ENCODE peak calls at places on chromosomes 2 and 18, in seven cellular contexts. One of them, this sample, is unnamed. For H3K4me1, the result is how much of the 10 kb centered on the place peaks cover.

GRCh38 chr2:71545572-71546274 is 92.4 kb downstream of the DYSF start:
- DNase-seq in CD4-positive, CD25-positive, alpha-beta regulatory T cell: peak
- DNase-seq in Panc1: peak
- DNase-seq in CD8-positive, alpha-beta T cell: no peak
- DNase-seq in endodermal cell: peak
- DNase-seq in CD4-positive, alpha-beta memory T cell: peak
- DNase-seq in ovary: peak
- DNase-seq in this sample: peak

GRCh38 chr18:23226386-23226785 is 91.1 kb downstream of the CABLES1 start:
- DNase-seq in endodermal cell: no peak
- DNase-seq in CD4-positive, alpha-beta memory T cell: no peak
- DNase-seq in ovary: no peak
- DNase-seq in Panc1: no peak
- DNase-seq in CD4-positive, CD25-positive, alpha-beta regulatory T cell: no peak
- DNase-seq in CD8-positive, alpha-beta T cell: no peak
- DNase-seq in this sample: no peak

GRCh38 chr2:56202722-56203121 is 18.9 kb downstream of the CCDC85A start:
- DNase-seq in ovary: no peak
- DNase-seq in CD8-positive, alpha-beta T cell: no peak
- DNase-seq in CD4-positive, CD25-positive, alpha-beta regulatory T cell: no peak
- DNase-seq in Panc1: no peak
- DNase-seq in CD4-positive, alpha-beta memory T cell: no peak
- DNase-seq in endodermal cell: no peak
- DNase-seq in this sample: no peak

GRCh38 chr2:225326969-225327368 is 72.5 kb upstream of the NYAP2 start:
- DNase-seq in Panc1: no peak
- DNase-seq in CD4-positive, CD25-positive, alpha-beta regulatory T cell: no peak
- DNase-seq in endodermal cell: peak
- DNase-seq in ovary: no peak
- DNase-seq in CD4-positive, alpha-beta memory T cell: no peak
- DNase-seq in CD8-positive, alpha-beta T cell: no peak
- DNase-seq in this sample: no peak

GRCh38 chr18:3597159-3597977 is 147.4 kb downstream of the TGIF1 start:
- DNase-seq in endodermal cell: no peak
- DNase-seq in CD4-positive, CD25-positive, alpha-beta regulatory T cell: no peak
- DNase-seq in CD8-positive, alpha-beta T cell: no peak
- DNase-seq in CD4-positive, alpha-beta memory T cell: no peak
- DNase-seq in Panc1: no peak
- DNase-seq in ovary: no peak
- DNase-seq in this sample: no peak

GRCh38 chr18:9914584-9915290 is 921 bp downstream of the VAPA start:
- DNase-seq in ovary: peak
- DNase-seq in CD8-positive, alpha-beta T cell: peak
- DNase-seq in Panc1: no peak
- DNase-seq in endodermal cell: peak
- DNase-seq in CD4-positive, CD25-positive, alpha-beta regulatory T cell: peak
- DNase-seq in CD4-positive, alpha-beta memory T cell: peak
- DNase-seq in this sample: no peak

GRCh38 chr2:9178110-9178904 is 28.3 kb upstream of the ASAP2 start:
- DNase-seq in Panc1: no peak
- DNase-seq in ovary: no peak
- DNase-seq in CD8-positive, alpha-beta T cell: no peak
- DNase-seq in CD4-positive, CD25-positive, alpha-beta regulatory T cell: no peak
- DNase-seq in CD4-positive, alpha-beta memory T cell: no peak
- DNase-seq in endodermal cell: peak
- DNase-seq in this sample: no peak

GRCh38 chr2:35301349-35301748 is 1054.2 kb upstream of the CRIM1 start:
- DNase-seq in endodermal cell: no peak
- DNase-seq in CD4-positive, CD25-positive, alpha-beta regulatory T cell: no peak
- DNase-seq in CD8-positive, alpha-beta T cell: no peak
- DNase-seq in CD4-positive, alpha-beta memory T cell: no peak
- DNase-seq in Panc1: no peak
- DNase-seq in ovary: no peak
- DNase-seq in this sample: no peak

GRCh38 chr2:115771516-115771915 is 1329.1 kb downstream of the DPP10 start:
- DNase-seq in CD4-positive, CD25-positive, alpha-beta regulatory T cell: no peak
- DNase-seq in Panc1: no peak
- DNase-seq in endodermal cell: no peak
- DNase-seq in ovary: no peak
- DNase-seq in CD8-positive, alpha-beta T cell: no peak
- DNase-seq in CD4-positive, alpha-beta memory T cell: no peak
- DNase-seq in this sample: no peak

GRCh38 chr18:23827681-23828080 is 138.4 kb downstream of the LAMA3 start:
- DNase-seq in Panc1: no peak
- DNase-seq in endodermal cell: no peak
- DNase-seq in CD4-positive, alpha-beta memory T cell: no peak
- DNase-seq in CD4-positive, CD25-positive, alpha-beta regulatory T cell: no peak
- DNase-seq in CD8-positive, alpha-beta T cell: no peak
- DNase-seq in ovary: no peak
- DNase-seq in this sample: no peak

GRCh38 chr2:20444993-20445910 is 1.6 kb upstream of the RHOB start:
- DNase-seq in ovary: peak
- DNase-seq in CD4-positive, CD25-positive, alpha-beta regulatory T cell: no peak
- DNase-seq in CD4-positive, alpha-beta memory T cell: no peak
- DNase-seq in endodermal cell: peak
- DNase-seq in CD8-positive, alpha-beta T cell: no peak
- DNase-seq in Panc1: no peak
- DNase-seq in this sample: no peak

GRCh38 chr2:9210030-9210429 is 3.4 kb downstream of the ASAP2 start:
- DNase-seq in CD8-positive, alpha-beta T cell: no peak
- DNase-seq in Panc1: no peak
- DNase-seq in CD4-positive, alpha-beta memory T cell: no peak
- DNase-seq in ovary: no peak
- DNase-seq in CD4-positive, CD25-positive, alpha-beta regulatory T cell: no peak
- DNase-seq in endodermal cell: no peak
- DNase-seq in this sample: no peak

GRCh38 chr2:173583196-173583595 is 228.5 kb downstream of the CDCA7 start:
- DNase-seq in ovary: no peak
- DNase-seq in endodermal cell: no peak
- DNase-seq in CD4-positive, alpha-beta memory T cell: no peak
- DNase-seq in CD4-positive, CD25-positive, alpha-beta regulatory T cell: no peak
- DNase-seq in Panc1: no peak
- DNase-seq in CD8-positive, alpha-beta T cell: no peak
- DNase-seq in this sample: no peak

GRCh38 chr2:173584000-173584399 is 229.3 kb downstream of the CDCA7 start:
- DNase-seq in CD4-positive, alpha-beta memory T cell: no peak
- DNase-seq in CD8-positive, alpha-beta T cell: no peak
- DNase-seq in endodermal cell: no peak
- DNase-seq in Panc1: no peak
- DNase-seq in CD4-positive, CD25-positive, alpha-beta regulatory T cell: no peak
- DNase-seq in ovary: no peak
- DNase-seq in this sample: no peak

GRCh38 chr2:173578404-173579092 is 223.9 kb downstream of the CDCA7 start:
- DNase-seq in ovary: no peak
- DNase-seq in CD4-positive, alpha-beta memory T cell: no peak
- DNase-seq in Panc1: no peak
- DNase-seq in CD4-positive, CD25-positive, alpha-beta regulatory T cell: no peak
- DNase-seq in endodermal cell: no peak
- DNase-seq in CD8-positive, alpha-beta T cell: no peak
- DNase-seq in this sample: no peak

GRCh38 chr2:173580351-173580750 is 225.7 kb downstream of the CDCA7 start:
- DNase-seq in CD8-positive, alpha-beta T cell: no peak
- DNase-seq in CD4-positive, alpha-beta memory T cell: no peak
- DNase-seq in endodermal cell: no peak
- DNase-seq in CD4-positive, CD25-positive, alpha-beta regulatory T cell: no peak
- DNase-seq in ovary: no peak
- DNase-seq in Panc1: no peak
- DNase-seq in this sample: no peak

DNA sequence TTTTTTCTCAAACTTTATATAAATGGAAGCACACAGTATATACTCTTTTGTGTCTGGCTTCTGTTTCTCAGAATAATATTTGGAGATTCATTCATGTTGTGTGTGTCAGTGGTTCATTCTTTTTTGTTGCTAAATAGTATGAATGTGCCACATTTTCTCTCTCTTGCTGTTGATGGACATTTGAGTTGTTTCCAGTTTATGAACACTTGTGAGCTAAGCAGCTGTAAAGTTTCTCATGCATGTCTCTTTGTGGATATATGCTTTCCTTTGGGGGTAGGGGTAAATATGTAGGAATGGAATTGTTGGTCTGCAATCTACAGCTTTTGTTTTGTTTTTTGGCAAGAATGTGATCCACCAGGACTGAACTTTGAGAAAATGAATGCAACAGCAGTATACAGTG is 226.2 kb downstream of the CDCA7 start:
- DNase-seq in Panc1: no peak
- DNase-seq in ovary: no peak
- DNase-seq in CD8-positive, alpha-beta T cell: no peak
- DNase-seq in CD4-positive, CD25-positive, alpha-beta regulatory T cell: no peak
- DNase-seq in endodermal cell: no peak
- DNase-seq in CD4-positive, alpha-beta memory T cell: no peak
- DNase-seq in this sample: no peak
- H3K27ac ChIP-seq in Panc1: peak
- H3K27ac ChIP-seq in ovary: no peak
- H3K27ac ChIP-seq in CD8-positive, alpha-beta T cell: no peak
- H3K27ac ChIP-seq in CD4-positive, CD25-positive, alpha-beta regulatory T cell: no peak
- H3K27ac ChIP-seq in endodermal cell: no peak
- H3K27ac ChIP-seq in CD4-positive, alpha-beta memory T cell: no peak
- H3K27ac ChIP-seq in this sample: no peak

GRCh38 chr18:12593861-12594260 is 64.0 kb downstream of the SPIRE1 start:
- DNase-seq in CD4-positive, CD25-positive, alpha-beta regulatory T cell: no peak
- DNase-seq in CD4-positive, alpha-beta memory T cell: no peak
- DNase-seq in ovary: no peak
- DNase-seq in CD8-positive, alpha-beta T cell: no peak
- DNase-seq in endodermal cell: no peak
- DNase-seq in Panc1: no peak
- DNase-seq in this sample: no peak

GRCh38 chr18:12597775-12598174 is 60.1 kb downstream of the SPIRE1 start:
- DNase-seq in CD4-positive, alpha-beta memory T cell: no peak
- DNase-seq in CD4-positive, CD25-positive, alpha-beta regulatory T cell: no peak
- DNase-seq in endodermal cell: no peak
- DNase-seq in ovary: peak
- DNase-seq in Panc1: peak
- DNase-seq in CD8-positive, alpha-beta T cell: no peak
- DNase-seq in this sample: no peak

GRCh38 chr18:12589419-12589818 is 68.5 kb downstream of the SPIRE1 start:
- DNase-seq in CD8-positive, alpha-beta T cell: no peak
- DNase-seq in CD4-positive, alpha-beta memory T cell: no peak
- DNase-seq in Panc1: no peak
- DNase-seq in endodermal cell: no peak
- DNase-seq in ovary: no peak
- DNase-seq in CD4-positive, CD25-positive, alpha-beta regulatory T cell: no peak
- DNase-seq in this sample: no peak

GRCh38 chr18:12595571-12596255 is 62.2 kb downstream of the SPIRE1 start:
- DNase-seq in Panc1: no peak
- DNase-seq in CD4-positive, alpha-beta memory T cell: no peak
- DNase-seq in endodermal cell: no peak
- DNase-seq in ovary: no peak
- DNase-seq in CD4-positive, CD25-positive, alpha-beta regulatory T cell: no peak
- DNase-seq in CD8-positive, alpha-beta T cell: no peak
- DNase-seq in this sample: no peak

DNA sequence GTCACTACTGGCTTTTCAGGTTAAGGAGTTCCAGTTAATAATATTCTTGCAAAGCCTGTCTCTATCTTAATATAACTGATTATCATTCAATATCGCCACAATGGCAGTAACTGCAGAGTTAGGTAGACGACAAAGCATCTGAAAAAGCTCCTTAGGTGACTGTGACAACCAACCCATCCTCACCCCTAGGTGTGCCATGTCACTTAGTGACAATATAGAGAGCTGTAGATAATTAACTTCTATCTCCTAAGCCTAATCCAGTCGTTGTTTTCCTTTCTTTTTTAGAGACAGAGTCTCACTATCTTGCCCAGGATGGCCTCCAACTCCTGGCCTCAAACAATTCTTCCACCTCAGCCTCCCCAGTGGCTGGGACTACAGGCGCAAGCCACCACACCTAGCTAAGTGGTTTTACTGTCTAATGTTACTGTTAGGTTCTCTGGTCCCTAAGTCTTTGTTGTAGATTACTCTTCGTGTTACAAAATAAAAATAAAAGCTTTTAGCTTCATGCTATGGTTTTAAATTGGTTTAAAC is 65.2 kb downstream of the SPIRE1 start:
- DNase-seq in CD4-positive, alpha-beta memory T cell: no peak
- DNase-seq in endodermal cell: no peak
- DNase-seq in CD8-positive, alpha-beta T cell: no peak
- DNase-seq in CD4-positive, CD25-positive, alpha-beta regulatory T cell: no peak
- DNase-seq in Panc1: no peak
- DNase-seq in ovary: no peak
- DNase-seq in this sample: no peak
- H3K4me1 ChIP-seq in CD4-positive, alpha-beta memory T cell: under half
- H3K4me1 ChIP-seq in endodermal cell: under half
- H3K4me1 ChIP-seq in CD8-positive, alpha-beta T cell: under half
- H3K4me1 ChIP-seq in CD4-positive, CD25-positive, alpha-beta regulatory T cell: under half
- H3K4me1 ChIP-seq in Panc1: under half
- H3K4me1 ChIP-seq in ovary: under half
- H3K4me1 ChIP-seq in this sample: under half

GRCh38 chr2:26590960-26591618 is 50.1 kb downstream of the CIB4 start:
- DNase-seq in CD4-positive, alpha-beta memory T cell: no peak
- DNase-seq in Panc1: no peak
- DNase-seq in endodermal cell: no peak
- DNase-seq in CD4-positive, CD25-positive, alpha-beta regulatory T cell: no peak
- DNase-seq in ovary: peak
- DNase-seq in CD8-positive, alpha-beta T cell: no peak
- DNase-seq in this sample: no peak
- H3K4me3 ChIP-seq in CD4-positive, alpha-beta memory T cell: no peak
- H3K4me3 ChIP-seq in Panc1: no peak
- H3K4me3 ChIP-seq in endodermal cell: no peak
- H3K4me3 ChIP-seq in CD4-positive, CD25-positive, alpha-beta regulatory T cell: no peak
- H3K4me3 ChIP-seq in ovary: no peak
- H3K4me3 ChIP-seq in CD8-positive, alpha-beta T cell: no peak
- H3K4me3 ChIP-seq in this sample: no peak

GRCh38 chr2:62831729-62832128 is 126.2 kb downstream of the EHBP1 start:
- DNase-seq in CD4-positive, alpha-beta memory T cell: no peak
- DNase-seq in ovary: no peak
- DNase-seq in CD4-positive, CD25-positive, alpha-beta regulatory T cell: no peak
- DNase-seq in Panc1: no peak
- DNase-seq in endodermal cell: no peak
- DNase-seq in CD8-positive, alpha-beta T cell: no peak
- DNase-seq in this sample: no peak

GRCh38 chr2:62824378-62824777 is 118.9 kb downstream of the EHBP1 start:
- DNase-seq in CD8-positive, alpha-beta T cell: no peak
- DNase-seq in endodermal cell: no peak
- DNase-seq in CD4-positive, CD25-positive, alpha-beta regulatory T cell: no peak
- DNase-seq in ovary: no peak
- DNase-seq in Panc1: no peak
- DNase-seq in CD4-positive, alpha-beta memory T cell: no peak
- DNase-seq in this sample: no peak

GRCh38 chr2:62826953-62827675 is 121.6 kb downstream of the EHBP1 start:
- DNase-seq in CD8-positive, alpha-beta T cell: no peak
- DNase-seq in Panc1: no peak
- DNase-seq in ovary: no peak
- DNase-seq in CD4-positive, alpha-beta memory T cell: no peak
- DNase-seq in CD4-positive, CD25-positive, alpha-beta regulatory T cell: no peak
- DNase-seq in endodermal cell: no peak
- DNase-seq in this sample: no peak

GRCh38 chr2:62822549-62822948 is 117.0 kb downstream of the EHBP1 start:
- DNase-seq in CD4-positive, alpha-beta memory T cell: no peak
- DNase-seq in CD4-positive, CD25-positive, alpha-beta regulatory T cell: no peak
- DNase-seq in CD8-positive, alpha-beta T cell: no peak
- DNase-seq in ovary: no peak
- DNase-seq in Panc1: no peak
- DNase-seq in endodermal cell: no peak
- DNase-seq in this sample: no peak

DNA sequence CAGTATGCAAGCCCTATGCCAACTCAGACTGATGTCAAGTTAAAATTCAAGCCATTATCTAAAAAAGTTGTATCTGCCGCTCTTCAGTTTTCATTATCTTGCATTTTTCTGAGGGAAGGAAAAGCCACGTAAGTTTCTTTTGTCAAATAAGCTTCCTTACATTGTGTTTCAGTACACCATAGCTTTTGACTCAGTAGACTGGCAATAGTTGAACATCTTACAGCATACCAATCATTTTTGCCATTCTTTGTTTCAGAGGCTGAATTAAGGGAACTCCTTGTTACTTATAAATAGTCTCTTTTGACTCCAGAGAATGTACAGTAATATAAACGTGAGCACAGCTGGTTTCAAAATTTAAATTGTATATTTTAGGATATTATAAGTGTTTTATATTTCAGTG is 120.6 kb downstream of the EHBP1 start:
- DNase-seq in endodermal cell: no peak
- DNase-seq in CD8-positive, alpha-beta T cell: no peak
- DNase-seq in CD4-positive, alpha-beta memory T cell: no peak
- DNase-seq in ovary: no peak
- DNase-seq in CD4-positive, CD25-positive, alpha-beta regulatory T cell: no peak
- DNase-seq in Panc1: no peak
- DNase-seq in this sample: no peak
- H3K27ac ChIP-seq in endodermal cell: no peak
- H3K27ac ChIP-seq in CD8-positive, alpha-beta T cell: no peak
- H3K27ac ChIP-seq in CD4-positive, alpha-beta memory T cell: no peak
- H3K27ac ChIP-seq in ovary: no peak
- H3K27ac ChIP-seq in CD4-positive, CD25-positive, alpha-beta regulatory T cell: no peak
- H3K27ac ChIP-seq in Panc1: no peak
- H3K27ac ChIP-seq in this sample: no peak

This sample was measured in iPS DF 6.9.